ENCODE peak calls at places on chromosomes 7 and 10, in eight cellular contexts. H is NT2/D1, Z is neuronal stem cell, J is IMR-90, M is Karpas-422, G is GM23248, S is trophoblast cell, R is astrocyte. U is an unnamed sample.

GRCh38 chr7:77734590-77735421 is 38.5 kb downstream of the RSBN1L start:
- DNase-seq in J (no peak), M (no peak), Z (no peak), S (no peak), G (no peak), H (no peak), R (no peak), U (peak)

GRCh38 chr10:61993676-61994401 is 92.3 kb downstream of the ARID5B start:
- DNase-seq in M (no peak), R (peak), Z (no peak), H (no peak), J (no peak), G (peak), S (no peak), U (no peak)

GRCh38 chr10:109173910-109174309 is 749.4 kb downstream of the XPNPEP1 start:
- DNase-seq in Z (no peak), G (peak), H (no peak), M (no peak), R (no peak), S (no peak), J (no peak), U (no peak)

GRCh38 chr7:108488902-108489538 is 32.8 kb upstream of the NRCAM start:
- DNase-seq in J (no peak), R (peak), H (no peak), M (no peak), Z (no peak), S (peak), G (no peak), U (no peak)

GRCh38 chr10:111600772-111601171 is 523.9 kb downstream of the ADRA2A start:
- DNase-seq in Z (no peak), S (no peak), H (no peak), J (no peak), M (no peak), G (no peak), R (no peak), U (peak)

GRCh38 chr10:85645851-85646250 is 720.7 kb downstream of the GRID1 start:
- DNase-seq in Z (no peak), G (no peak), R (no peak), M (no peak), H (no peak), J (no peak), S (no peak), U (no peak)

GRCh38 chr10:15558136-15558535 is 161.6 kb downstream of the ITGA8 start:
- DNase-seq in H (no peak), R (peak), S (peak), M (no peak), J (peak), Z (no peak), G (peak), U (no peak)

GRCh38 chr7:100823140-100823525 is 4.2 kb downstream of the EPHB4 start:
- DNase-seq in J (no peak), M (no peak), G (no peak), S (no peak), Z (no peak), H (no peak), R (no peak), U (no peak)

GRCh38 chr7:94909023-94909466 is 1.7 kb downstream of the PPP1R9A start:
- DNase-seq in S (no peak), J (no peak), R (no peak), H (no peak), Z (peak), G (no peak), M (no peak), U (no peak)

GRCh38 chr10:13340068-13340467 is 8.0 kb downstream of the SEPHS1 start:
- DNase-seq in H (no peak), Z (no peak), G (no peak), R (no peak), S (no peak), M (no peak), J (no peak), U (no peak)
- H3K9ac ChIP-seq in H (no peak), Z (no peak), G (no peak), R (no peak), S (no peak), M (peak), J (no peak), U (no peak)

GRCh38 chr7:45920543-45921380 is at the start of gene IGFBP3:
- DNase-seq in J (peak), G (peak), Z (peak), S (peak), H (no peak), R (peak), M (no peak), U (no peak)
- H3K9ac ChIP-seq in J (peak), G (peak), Z (peak), S (peak), H (peak), R (peak), M (no peak), U (no peak)

GRCh38 chr10:68561804-68562649 is 1.9 kb downstream of the TET1 start:
- DNase-seq in H (no peak), G (peak), M (no peak), Z (peak), S (no peak), R (no peak), J (no peak), U (no peak)
- H3K9ac ChIP-seq in H (peak), G (peak), M (no peak), Z (peak), S (peak), R (peak), J (peak), U (no peak)

GRCh38 chr7:116525298-116525912 is 569 bp downstream of the CAV1 start:
- DNase-seq in Z (no peak), R (no peak), G (peak), S (peak), J (no peak), M (no peak), H (peak), U (peak)

GRCh38 chr7:116527521-116527920 is 2.7 kb downstream of the CAV1 start:
- DNase-seq in J (peak), M (no peak), S (no peak), G (peak), H (no peak), Z (no peak), R (no peak), U (no peak)

GRCh38 chr7:116528008-116528789 is 3.4 kb downstream of the CAV1 start:
- DNase-seq in R (peak), Z (no peak), G (peak), S (peak), H (no peak), J (peak), M (no peak), U (peak)

GRCh38 chr7:116525913-116526857 is 1.3 kb downstream of the CAV1 start:
- DNase-seq in R (peak), J (peak), S (peak), G (peak), H (peak), Z (peak), M (peak), U (peak)

DNA sequence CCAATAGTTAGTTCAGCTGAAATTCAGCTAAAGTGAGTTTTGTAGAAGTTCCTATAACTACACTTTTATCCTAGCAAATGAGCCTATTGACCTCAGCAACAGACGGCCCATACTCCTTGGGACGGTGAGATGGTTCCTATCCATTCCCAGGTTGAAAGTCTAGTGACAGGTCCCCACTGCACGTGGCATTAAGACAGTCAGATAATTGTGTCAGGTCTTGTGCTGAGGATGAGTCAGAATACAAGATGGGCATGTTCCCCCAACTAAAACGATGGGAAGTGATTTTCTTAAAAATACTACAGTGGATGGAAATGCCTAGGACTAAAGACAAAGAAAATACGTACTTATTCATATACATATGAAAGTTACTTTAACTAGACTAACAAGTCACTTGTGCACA is 2.1 kb downstream of the CAV1 start:
- DNase-seq in R (no peak), H (no peak), G (peak), M (no peak), J (no peak), Z (no peak), S (no peak), U (no peak)
- H3K9ac ChIP-seq in R (peak), H (peak), G (peak), M (no peak), J (peak), Z (no peak), S (no peak), U (no peak)

GRCh38 chr10:31650010-31650409 is 278.6 kb downstream of the ARHGAP12 start:
- DNase-seq in J (peak), M (no peak), Z (no peak), R (peak), H (no peak), S (no peak), G (peak), U (peak)

GRCh38 chr10:31647861-31648260 is 280.8 kb downstream of the ARHGAP12 start:
- DNase-seq in G (no peak), R (peak), Z (no peak), M (no peak), H (no peak), S (no peak), J (peak), U (no peak)

GRCh38 chr10:31646519-31646918 is 282.1 kb downstream of the ARHGAP12 start:
- DNase-seq in M (no peak), R (peak), Z (no peak), G (peak), S (no peak), J (no peak), H (no peak), U (no peak)

GRCh38 chr10:31652038-31652437 is 276.6 kb downstream of the ARHGAP12 start:
- DNase-seq in G (no peak), S (no peak), M (no peak), R (no peak), J (no peak), Z (no peak), H (no peak), U (no peak)

GRCh38 chr10:31648966-31649365 is 279.7 kb downstream of the ARHGAP12 start:
- DNase-seq in M (no peak), H (no peak), J (no peak), R (no peak), Z (no peak), S (no peak), G (no peak), U (no peak)
- H3K9ac ChIP-seq in M (no peak), H (no peak), J (no peak), R (no peak), Z (no peak), S (no peak), G (no peak), U (no peak)

DNA sequence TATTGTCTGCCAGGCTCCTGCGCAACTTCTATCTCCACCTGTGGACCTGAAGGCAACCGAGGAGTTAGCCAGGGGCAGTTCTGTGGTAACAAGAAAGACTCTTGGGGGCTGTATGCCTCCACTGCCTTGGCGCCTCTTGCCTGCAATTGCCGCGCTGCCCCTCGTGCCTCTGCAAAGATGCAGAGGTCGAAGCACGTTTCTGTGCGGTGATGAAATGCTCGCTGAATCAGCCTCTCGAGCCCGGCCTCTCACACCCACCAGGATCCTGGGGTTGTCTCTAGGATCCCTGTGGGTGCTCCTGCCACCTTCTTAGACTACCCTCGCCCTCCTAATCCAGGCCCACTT is 468 bp upstream of the LHFPL3 start:
- DNase-seq in R (no peak), Z (peak), S (no peak), J (no peak), G (peak), H (no peak), M (no peak), U (no peak)
- H3K9ac ChIP-seq in R (no peak), Z (peak), S (no peak), J (no peak), G (no peak), H (peak), M (no peak), U (no peak)

GRCh38 chr10:112678987-112679386 is 232.0 kb downstream of the VTI1A start:
- DNase-seq in Z (no peak), J (no peak), S (no peak), R (no peak), M (no peak), H (no peak), G (no peak), U (no peak)

GRCh38 chr10:112677689-112678088 is 230.7 kb downstream of the VTI1A start:
- DNase-seq in S (peak), M (no peak), G (no peak), R (no peak), H (no peak), Z (no peak), J (no peak), U (no peak)

GRCh38 chr10:112679392-112679791 is 232.4 kb downstream of the VTI1A start:
- DNase-seq in R (no peak), M (no peak), H (no peak), S (no peak), Z (no peak), G (no peak), J (no peak), U (no peak)

GRCh38 chr10:112680586-112680985 is 233.6 kb downstream of the VTI1A start:
- DNase-seq in S (no peak), G (no peak), J (no peak), Z (no peak), H (no peak), R (no peak), M (no peak), U (no peak)

GRCh38 chr10:112678581-112678980 is 231.6 kb downstream of the VTI1A start:
- DNase-seq in R (no peak), Z (no peak), M (no peak), G (no peak), H (no peak), S (peak), J (no peak), U (no peak)
- H3K9ac ChIP-seq in R (no peak), Z (no peak), M (no peak), G (no peak), H (no peak), S (no peak), J (no peak), U (no peak)

GRCh38 chr10:119219747-119220320 is 12.5 kb downstream of the GRK5 start:
- DNase-seq in H (no peak), Z (no peak), J (no peak), S (no peak), R (no peak), G (peak), M (no peak), U (no peak)
- H3K9ac ChIP-seq in H (no peak), Z (no peak), J (peak), S (no peak), R (no peak), G (peak), M (no peak), U (no peak)